ENCODE peak calls at places on chromosomes 12 and 14, in seven cellular contexts. W, B, J, G, E, T and A are unnamed samples.

GRCh38 chr14:87705439-87705896 is 287.5 kb downstream of the GALC start:
- DNase-seq in W (no peak), B (no peak), J (no peak), G (no peak), E (no peak), T (no peak), A (no peak)

GRCh38 chr12:88578821-88579518 is 1.3 kb downstream of the KITLG start:
- DNase-seq in W (peak; percentile 86), B (peak; percentile 49), J (peak; percentile 64), G (peak; percentile 9), E (peak; percentile 31), T (no peak), A (no peak)

GRCh38 chr14:64702493-64703392 is 1.5 kb upstream of the PLEKHG3 start:
- DNase-seq in W (peak; percentile 93), B (no peak), J (peak; percentile 96), G (peak; percentile 64), E (no peak), T (no peak), A (no peak)

GRCh38 chr14:79373451-79373850 is 837.9 kb downstream of the DIO2 start:
- DNase-seq in W (no peak), B (no peak), J (no peak), G (no peak), E (no peak), T (no peak), A (no peak)

GRCh38 chr12:15842106-15842505 is 40.1 kb upstream of the STRAP start:
- DNase-seq in W (no peak), B (peak; percentile 44), J (no peak), G (no peak), E (no peak), T (no peak), A (peak; percentile 98)

GRCh38 chr14:103530390-103530789 is 1.4 kb downstream of the TRMT61A start:
- DNase-seq in W (peak; percentile 62), B (peak; percentile 29), J (peak; percentile 73), G (no peak), E (no peak), T (no peak), A (peak; percentile 13)

GRCh38 chr12:108597559-108598471 is at the start of gene TMEM119:
- DNase-seq in W (no peak), B (peak; percentile 79), J (no peak), G (no peak), E (no peak), T (no peak), A (peak; percentile 37)

GRCh38 chr12:48991247-48992050 is 7.7 kb downstream of the DDN start:
- DNase-seq in W (no peak), B (peak; percentile 26), J (no peak), G (no peak), E (no peak), T (no peak), A (no peak)

GRCh38 chr12:66085213-66085612 is 45.3 kb downstream of the LLPH start:
- DNase-seq in W (no peak), B (no peak), J (no peak), G (no peak), E (no peak), T (no peak), A (no peak)

GRCh38 chr14:68462683-68463082 is 330.2 kb downstream of the ZFP36L1 start:
- DNase-seq in W (no peak), B (no peak), J (no peak), G (no peak), E (no peak), T (no peak), A (no peak)

GRCh38 chr14:21102472-21103164 is 1.8 kb downstream of the TMEM253 start:
- DNase-seq in W (peak; percentile 73), B (no peak), J (peak; percentile 62), G (no peak), E (no peak), T (no peak), A (no peak)

GRCh38 chr14:21104448-21105060 is 3.7 kb downstream of the TMEM253 start:
- DNase-seq in W (peak; percentile 93), B (peak; percentile 89), J (peak; percentile 79), G (peak; percentile 78), E (no peak), T (peak; percentile 44), A (peak; percentile 77)

GRCh38 chr14:21103710-21104447 is 3.0 kb downstream of the TMEM253 start:
- DNase-seq in W (peak; percentile 99), B (peak; percentile 98), J (peak; percentile 95), G (peak; percentile 97), E (peak; percentile 95), T (peak; percentile 80), A (peak; percentile 94)

GRCh38 chr14:21101802-21102413 is 1.0 kb downstream of the TMEM253 start:
- DNase-seq in W (peak; percentile 55), B (no peak), J (no peak), G (peak; percentile 12), E (no peak), T (no peak), A (no peak)

DNA sequence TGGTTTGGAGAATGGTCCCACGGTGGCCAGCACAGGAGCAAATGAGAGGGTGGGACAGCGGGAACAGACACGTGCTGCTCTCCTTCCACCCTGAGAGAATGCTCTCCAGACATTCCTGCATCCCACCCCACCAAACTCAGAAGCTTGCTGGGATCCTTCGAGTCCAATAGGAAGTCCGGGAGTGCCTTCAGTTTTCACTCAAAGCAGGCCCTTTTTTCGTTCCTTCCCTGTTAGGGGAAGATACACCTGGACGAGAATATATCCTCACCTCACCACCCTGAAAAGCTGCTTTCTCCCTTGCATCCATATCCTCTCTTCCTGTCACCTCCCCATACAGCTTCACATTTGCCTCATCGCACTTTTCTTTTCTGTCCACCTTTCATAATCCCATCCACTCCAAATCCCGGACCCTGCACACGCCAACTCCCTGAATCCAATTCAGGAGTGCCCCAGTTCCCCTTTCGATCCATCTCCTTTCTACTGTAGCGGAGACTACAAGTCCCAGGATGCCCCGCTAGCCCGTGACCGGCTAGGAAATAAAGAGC is 2.4 kb downstream of the TMEM253 start:
- DNase-seq in W (peak; percentile 50), B (no peak), J (no peak), G (no peak), E (no peak), T (no peak), A (no peak)
- H3K18ac ChIP-seq in W (peak overlapping the region; percentile 82), B (no peak overlapping the region), J (no peak overlapping the region), G (peak overlapping the region; percentile 17), E (peak overlapping the region; percentile 21), T (peak overlapping the region; percentile 80), A (no peak overlapping the region)

DNA sequence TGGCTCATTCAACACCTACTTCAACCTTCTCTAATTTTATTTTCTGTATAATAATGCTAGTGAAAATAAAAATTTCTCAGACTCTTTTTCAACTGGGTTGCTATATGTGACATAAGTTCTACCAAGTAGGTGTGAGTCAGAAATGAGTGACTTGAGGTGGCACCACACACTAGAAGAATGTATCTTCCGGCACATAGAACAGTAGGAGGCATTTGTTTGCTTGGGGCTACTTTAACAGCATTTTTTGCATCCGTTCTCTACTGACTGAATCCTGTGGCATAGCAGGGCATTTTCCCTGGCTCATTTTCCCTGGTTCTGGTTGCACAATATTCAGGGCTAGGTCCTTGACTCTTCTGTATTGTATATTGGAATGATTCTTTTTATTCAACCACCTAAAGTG is 194.0 kb upstream of the SLC16A7 start:
- DNase-seq in W (peak; percentile 14), B (no peak), J (no peak), G (no peak), E (no peak), T (no peak), A (no peak)
- H3K18ac ChIP-seq in W (no peak overlapping the region), B (no peak overlapping the region), J (no peak overlapping the region), G (no peak overlapping the region), E (no peak overlapping the region), T (no peak overlapping the region), A (no peak overlapping the region)

DNA sequence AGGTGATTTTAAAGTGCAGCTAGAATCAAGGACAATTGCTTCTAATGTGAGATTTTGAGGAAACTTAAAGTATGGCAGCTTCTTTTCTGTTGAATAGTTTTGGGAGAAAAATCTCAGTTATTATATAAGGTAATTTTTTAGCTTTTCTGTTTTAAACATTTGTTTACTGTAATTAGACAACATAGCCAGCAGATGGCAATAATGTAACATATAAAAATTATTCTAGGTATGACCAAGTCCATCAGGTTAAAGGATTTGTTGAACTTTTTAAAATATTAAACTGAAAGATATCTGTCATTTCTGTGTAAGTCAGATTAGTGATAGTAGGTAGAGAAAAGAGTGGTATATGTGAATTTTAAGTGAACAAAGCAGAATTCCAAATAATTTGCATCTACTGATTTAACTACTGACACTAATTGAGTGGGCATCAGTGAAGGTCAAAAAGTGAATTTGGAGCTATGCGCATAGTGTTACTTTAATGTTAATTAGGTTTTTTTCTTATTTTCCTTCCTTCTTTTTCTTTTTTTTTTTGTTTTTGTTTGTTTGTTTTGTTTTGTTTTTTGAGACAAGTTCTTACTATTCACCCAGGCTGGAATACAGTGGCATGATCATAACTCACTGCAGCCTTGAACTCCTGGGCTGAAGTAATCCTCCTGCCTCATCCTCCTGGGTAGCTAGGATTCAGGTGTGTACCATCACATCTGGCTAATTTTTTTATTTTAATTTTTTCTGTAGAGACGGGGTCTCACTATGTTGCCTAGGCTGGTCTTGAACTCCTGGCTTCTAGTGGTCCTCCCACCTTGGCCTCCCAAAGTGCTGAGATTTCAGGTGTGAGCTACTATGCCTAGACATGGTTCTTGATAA is 18.6 kb downstream of the PRORP start:
- DNase-seq in W (peak; percentile 13), B (peak; percentile 45), J (no peak), G (peak; percentile 75), E (no peak), T (no peak), A (peak; percentile 52)
- H3K18ac ChIP-seq in W (no peak overlapping the region), B (no peak overlapping the region), J (no peak overlapping the region), G (no peak overlapping the region), E (no peak overlapping the region), T (no peak overlapping the region), A (no peak overlapping the region)

GRCh38 chr14:26841361-26841760 is 243.5 kb upstream of the NOVA1 start:
- DNase-seq in W (no peak), B (peak; percentile 61), J (no peak), G (peak; percentile 72), E (no peak), T (no peak), A (no peak)

GRCh38 chr14:26839481-26839880 is 241.6 kb upstream of the NOVA1 start:
- DNase-seq in W (no peak), B (no peak), J (no peak), G (no peak), E (no peak), T (no peak), A (no peak)

GRCh38 chr14:26833777-26834176 is 235.9 kb upstream of the NOVA1 start:
- DNase-seq in W (no peak), B (peak; percentile 49), J (no peak), G (no peak), E (no peak), T (no peak), A (no peak)

DNA sequence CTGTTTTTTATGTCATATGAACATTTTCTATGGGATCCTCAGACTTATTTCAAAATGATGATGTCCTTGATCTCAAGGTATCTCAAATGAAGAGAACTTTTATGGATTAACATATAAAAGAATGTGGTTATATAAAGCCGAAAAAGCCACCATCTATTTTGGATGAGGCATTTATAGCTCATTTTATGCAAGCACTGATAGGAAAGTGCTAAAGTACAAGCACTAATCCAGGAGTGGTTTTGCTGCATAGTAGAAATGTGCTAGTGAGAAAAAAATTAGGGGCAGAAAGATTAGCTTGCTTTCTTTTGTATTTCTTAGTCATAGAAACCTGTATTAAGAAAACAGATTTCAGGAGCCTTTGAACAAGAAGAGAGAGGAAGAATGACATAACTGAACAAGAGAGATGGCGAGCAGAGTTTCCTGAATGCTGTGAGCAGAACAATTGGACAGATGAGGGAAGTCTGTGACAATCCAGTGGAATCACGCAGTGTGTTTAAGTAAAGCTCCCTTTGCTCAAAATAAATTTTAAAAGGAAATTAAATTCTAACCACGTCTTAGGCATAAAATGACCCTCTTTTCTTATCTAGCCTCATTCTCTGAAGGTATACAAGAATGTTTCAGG is 238.2 kb upstream of the NOVA1 start:
- DNase-seq in W (no peak), B (no peak), J (no peak), G (no peak), E (no peak), T (no peak), A (no peak)
- H3K18ac ChIP-seq in W (no peak overlapping the region), B (no peak overlapping the region), J (no peak overlapping the region), G (no peak overlapping the region), E (no peak overlapping the region), T (no peak overlapping the region), A (no peak overlapping the region)

GRCh38 chr12:74663958-74664357 is 126.3 kb downstream of the ATXN7L3B start:
- DNase-seq in W (no peak), B (no peak), J (no peak), G (no peak), E (no peak), T (no peak), A (no peak)
- H3K18ac ChIP-seq in W (no peak overlapping the region), B (no peak overlapping the region), J (no peak overlapping the region), G (no peak overlapping the region), E (no peak overlapping the region), T (no peak overlapping the region), A (no peak overlapping the region)